ENCODE peak calls at places on chromosomes 5 and 9, in eight cellular contexts. One of them, this sample, is unnamed.

GRCh38 chr9:99753436-99753835 is 68.2 kb upstream of the NR4A3 start:
- DNase-seq in mammary epithelial cell: peak; percentile 80
- DNase-seq in cardiac fibroblast: no peak
- DNase-seq in right lobe of liver: no peak
- DNase-seq in fibroblast of lung: no peak
- DNase-seq in epithelial cell of esophagus: peak; percentile 83
- DNase-seq in fibroblast of villous mesenchyme: no peak
- DNase-seq in HFF-Myc: no peak
- DNase-seq in this sample: no peak

GRCh38 chr5:67720162-67720772 is 495.3 kb upstream of the PIK3R1 start:
- DNase-seq in mammary epithelial cell: no peak
- DNase-seq in cardiac fibroblast: no peak
- DNase-seq in right lobe of liver: no peak
- DNase-seq in fibroblast of lung: no peak
- DNase-seq in epithelial cell of esophagus: no peak
- DNase-seq in fibroblast of villous mesenchyme: no peak
- DNase-seq in HFF-Myc: no peak
- DNase-seq in this sample: no peak

GRCh38 chr5:170302729-170303501 is 5.3 kb upstream of the LCP2 start:
- DNase-seq in mammary epithelial cell: no peak
- DNase-seq in cardiac fibroblast: no peak
- DNase-seq in right lobe of liver: peak; percentile 60
- DNase-seq in fibroblast of lung: no peak
- DNase-seq in epithelial cell of esophagus: no peak
- DNase-seq in fibroblast of villous mesenchyme: no peak
- DNase-seq in HFF-Myc: no peak
- DNase-seq in this sample: no peak

GRCh38 chr9:113343732-113344231 is 3.7 kb upstream of the WDR31 start:
- DNase-seq in mammary epithelial cell: no peak
- DNase-seq in cardiac fibroblast: peak; percentile 25
- DNase-seq in right lobe of liver: peak; percentile 62
- DNase-seq in fibroblast of lung: peak; percentile 50
- DNase-seq in epithelial cell of esophagus: peak; percentile 8
- DNase-seq in fibroblast of villous mesenchyme: peak; percentile 79
- DNase-seq in HFF-Myc: peak; percentile 32
- DNase-seq in this sample: no peak

GRCh38 chr9:34079181-34079580 is 30.5 kb upstream of the UBAP2 start:
- DNase-seq in mammary epithelial cell: peak; percentile 82
- DNase-seq in cardiac fibroblast: peak; percentile 59
- DNase-seq in right lobe of liver: no peak
- DNase-seq in fibroblast of lung: peak; percentile 11
- DNase-seq in epithelial cell of esophagus: peak; percentile 91
- DNase-seq in fibroblast of villous mesenchyme: no peak
- DNase-seq in HFF-Myc: no peak
- DNase-seq in this sample: no peak

GRCh38 chr5:135486679-135487395 is 34.7 kb upstream of the TIFAB start:
- DNase-seq in mammary epithelial cell: no peak
- DNase-seq in cardiac fibroblast: no peak
- DNase-seq in right lobe of liver: no peak
- DNase-seq in fibroblast of lung: no peak
- DNase-seq in epithelial cell of esophagus: no peak
- DNase-seq in fibroblast of villous mesenchyme: no peak
- DNase-seq in HFF-Myc: no peak
- DNase-seq in this sample: no peak

GRCh38 chr5:62273691-62274090 is 32.3 kb upstream of the KIF2A start:
- DNase-seq in mammary epithelial cell: no peak
- DNase-seq in cardiac fibroblast: no peak
- DNase-seq in right lobe of liver: no peak
- DNase-seq in fibroblast of lung: no peak
- DNase-seq in epithelial cell of esophagus: no peak
- DNase-seq in fibroblast of villous mesenchyme: no peak
- DNase-seq in HFF-Myc: no peak
- DNase-seq in this sample: no peak

GRCh38 chr9:3525088-3525835 is 539 bp downstream of the RFX3 start:
- DNase-seq in mammary epithelial cell: peak; percentile 6
- DNase-seq in cardiac fibroblast: peak; percentile 8
- DNase-seq in right lobe of liver: peak; percentile 43
- DNase-seq in fibroblast of lung: no peak
- DNase-seq in epithelial cell of esophagus: no peak
- DNase-seq in fibroblast of villous mesenchyme: peak; percentile 11
- DNase-seq in HFF-Myc: no peak
- DNase-seq in this sample: peak; percentile 43

GRCh38 chr5:157290156-157290980 is 24.4 kb downstream of the CYFIP2 start:
- DNase-seq in mammary epithelial cell: peak; percentile 17
- DNase-seq in cardiac fibroblast: peak; percentile 49
- DNase-seq in right lobe of liver: no peak
- DNase-seq in fibroblast of lung: no peak
- DNase-seq in epithelial cell of esophagus: peak; percentile 47
- DNase-seq in fibroblast of villous mesenchyme: peak; percentile 68
- DNase-seq in HFF-Myc: no peak
- DNase-seq in this sample: no peak

GRCh38 chr5:136329791-136330190 is 35.6 kb downstream of the TRPC7 start:
- DNase-seq in mammary epithelial cell: no peak
- DNase-seq in cardiac fibroblast: no peak
- DNase-seq in right lobe of liver: no peak
- DNase-seq in fibroblast of lung: no peak
- DNase-seq in epithelial cell of esophagus: no peak
- DNase-seq in fibroblast of villous mesenchyme: no peak
- DNase-seq in HFF-Myc: no peak
- DNase-seq in this sample: no peak

DNA sequence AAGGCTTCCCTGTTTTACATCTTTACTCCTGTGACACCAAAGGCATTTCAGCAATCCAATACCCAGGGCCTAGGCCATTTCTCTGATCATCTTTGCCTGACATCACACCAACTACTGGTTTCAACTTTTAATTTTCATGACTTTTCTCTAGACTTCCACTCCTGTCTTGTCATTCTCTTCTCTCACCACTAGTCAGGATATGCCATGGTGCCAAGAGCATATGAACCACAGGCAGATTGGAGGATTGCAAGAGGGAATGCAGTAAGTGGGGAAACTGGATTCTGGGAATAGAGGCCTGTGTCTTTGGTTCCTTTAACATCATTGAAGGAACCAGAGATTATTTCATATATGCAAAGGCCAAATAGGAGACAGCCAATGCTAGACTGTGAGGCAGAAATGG is 69.3 kb downstream of the ANKRD31 start:
- DNase-seq in mammary epithelial cell: peak; percentile 6
- DNase-seq in cardiac fibroblast: peak; percentile 10
- DNase-seq in right lobe of liver: no peak
- DNase-seq in fibroblast of lung: no peak
- DNase-seq in epithelial cell of esophagus: peak; percentile 19
- DNase-seq in fibroblast of villous mesenchyme: peak; percentile 3
- DNase-seq in HFF-Myc: no peak
- DNase-seq in this sample: no peak
- TF ChIP-seq CTCF in mammary epithelial cell: peak; percentile 38
- TF ChIP-seq CTCF in cardiac fibroblast: peak; percentile 29
- TF ChIP-seq CTCF in right lobe of liver: no peak
- TF ChIP-seq CTCF in fibroblast of lung: peak; percentile 21
- TF ChIP-seq CTCF in epithelial cell of esophagus: peak; percentile 39
- TF ChIP-seq CTCF in fibroblast of villous mesenchyme: peak; percentile 48
- TF ChIP-seq CTCF in HFF-Myc: peak; percentile 32
- TF ChIP-seq CTCF in this sample: peak; percentile 69

GRCh38 chr5:56951131-56951945 is 585 bp downstream of the MIER3 start:
- DNase-seq in mammary epithelial cell: peak; percentile 9
- DNase-seq in cardiac fibroblast: peak; percentile 9
- DNase-seq in right lobe of liver: peak; percentile 40
- DNase-seq in fibroblast of lung: no peak
- DNase-seq in epithelial cell of esophagus: peak; percentile 3
- DNase-seq in fibroblast of villous mesenchyme: peak; percentile 7
- DNase-seq in HFF-Myc: no peak
- DNase-seq in this sample: peak; percentile 62
- TF ChIP-seq CTCF in mammary epithelial cell: no peak
- TF ChIP-seq CTCF in cardiac fibroblast: no peak
- TF ChIP-seq CTCF in right lobe of liver: no peak
- TF ChIP-seq CTCF in fibroblast of lung: no peak
- TF ChIP-seq CTCF in epithelial cell of esophagus: no peak
- TF ChIP-seq CTCF in fibroblast of villous mesenchyme: no peak
- TF ChIP-seq CTCF in HFF-Myc: no peak
- TF ChIP-seq CTCF in this sample: no peak

GRCh38 chr5:146395233-146395632 is 51.9 kb upstream of the TCERG1 start:
- DNase-seq in mammary epithelial cell: no peak
- DNase-seq in cardiac fibroblast: no peak
- DNase-seq in right lobe of liver: no peak
- DNase-seq in fibroblast of lung: no peak
- DNase-seq in epithelial cell of esophagus: no peak
- DNase-seq in fibroblast of villous mesenchyme: no peak
- DNase-seq in HFF-Myc: no peak
- DNase-seq in this sample: no peak

GRCh38 chr5:146388418-146388817 is 49.8 kb downstream of the POU4F3 start:
- DNase-seq in mammary epithelial cell: no peak
- DNase-seq in cardiac fibroblast: peak; percentile 45
- DNase-seq in right lobe of liver: no peak
- DNase-seq in fibroblast of lung: no peak
- DNase-seq in epithelial cell of esophagus: no peak
- DNase-seq in fibroblast of villous mesenchyme: no peak
- DNase-seq in HFF-Myc: no peak
- DNase-seq in this sample: no peak

GRCh38 chr5:146394486-146394885 is 52.6 kb upstream of the TCERG1 start:
- DNase-seq in mammary epithelial cell: no peak
- DNase-seq in cardiac fibroblast: no peak
- DNase-seq in right lobe of liver: no peak
- DNase-seq in fibroblast of lung: no peak
- DNase-seq in epithelial cell of esophagus: no peak
- DNase-seq in fibroblast of villous mesenchyme: no peak
- DNase-seq in HFF-Myc: no peak
- DNase-seq in this sample: no peak

GRCh38 chr5:146390469-146390868 is 51.8 kb downstream of the POU4F3 start:
- DNase-seq in mammary epithelial cell: no peak
- DNase-seq in cardiac fibroblast: no peak
- DNase-seq in right lobe of liver: no peak
- DNase-seq in fibroblast of lung: no peak
- DNase-seq in epithelial cell of esophagus: no peak
- DNase-seq in fibroblast of villous mesenchyme: no peak
- DNase-seq in HFF-Myc: no peak
- DNase-seq in this sample: peak; percentile 22
- TF ChIP-seq CTCF in mammary epithelial cell: no peak
- TF ChIP-seq CTCF in cardiac fibroblast: peak; percentile 19
- TF ChIP-seq CTCF in right lobe of liver: no peak
- TF ChIP-seq CTCF in fibroblast of lung: no peak
- TF ChIP-seq CTCF in epithelial cell of esophagus: no peak
- TF ChIP-seq CTCF in fibroblast of villous mesenchyme: peak; percentile 19
- TF ChIP-seq CTCF in HFF-Myc: peak; percentile 35
- TF ChIP-seq CTCF in this sample: peak; percentile 37

GRCh38 chr5:92908952-92909351 is 672.1 kb downstream of the NR2F1-AS1 start:
- DNase-seq in mammary epithelial cell: no peak
- DNase-seq in cardiac fibroblast: no peak
- DNase-seq in right lobe of liver: no peak
- DNase-seq in fibroblast of lung: no peak
- DNase-seq in epithelial cell of esophagus: no peak
- DNase-seq in fibroblast of villous mesenchyme: no peak
- DNase-seq in HFF-Myc: no peak
- DNase-seq in this sample: no peak

GRCh38 chr5:92911851-92912250 is 669.2 kb downstream of the NR2F1-AS1 start:
- DNase-seq in mammary epithelial cell: no peak
- DNase-seq in cardiac fibroblast: no peak
- DNase-seq in right lobe of liver: no peak
- DNase-seq in fibroblast of lung: no peak
- DNase-seq in epithelial cell of esophagus: no peak
- DNase-seq in fibroblast of villous mesenchyme: no peak
- DNase-seq in HFF-Myc: no peak
- DNase-seq in this sample: no peak

GRCh38 chr5:92911293-92911692 is 669.7 kb downstream of the NR2F1-AS1 start:
- DNase-seq in mammary epithelial cell: no peak
- DNase-seq in cardiac fibroblast: no peak
- DNase-seq in right lobe of liver: no peak
- DNase-seq in fibroblast of lung: no peak
- DNase-seq in epithelial cell of esophagus: no peak
- DNase-seq in fibroblast of villous mesenchyme: no peak
- DNase-seq in HFF-Myc: no peak
- DNase-seq in this sample: no peak

GRCh38 chr5:92907914-92908606 is 673.0 kb downstream of the NR2F1-AS1 start:
- DNase-seq in mammary epithelial cell: no peak
- DNase-seq in cardiac fibroblast: peak; percentile 73
- DNase-seq in right lobe of liver: no peak
- DNase-seq in fibroblast of lung: peak; percentile 80
- DNase-seq in epithelial cell of esophagus: no peak
- DNase-seq in fibroblast of villous mesenchyme: peak; percentile 85
- DNase-seq in HFF-Myc: peak; percentile 66
- DNase-seq in this sample: no peak

DNA sequence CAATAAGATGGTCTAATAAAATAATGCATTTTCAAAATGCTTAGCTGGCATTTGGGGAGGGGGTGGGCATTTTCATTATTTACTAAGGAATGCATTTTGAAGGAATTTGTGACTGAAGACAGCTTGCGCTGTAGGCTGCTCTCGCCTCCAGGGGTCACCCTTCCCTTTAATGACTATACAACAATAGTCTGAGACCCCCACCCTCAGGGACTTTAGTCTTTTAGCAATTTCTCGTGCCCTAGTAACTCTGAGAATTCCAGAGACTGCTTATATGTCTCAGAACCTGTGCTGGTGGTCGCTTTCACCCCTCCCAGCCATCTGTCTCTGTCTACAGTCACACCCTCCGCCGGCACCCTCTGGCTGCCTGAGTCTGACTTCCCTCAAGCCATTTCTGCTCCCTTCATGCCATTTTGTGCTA is 671.5 kb downstream of the NR2F1-AS1 start:
- DNase-seq in mammary epithelial cell: no peak
- DNase-seq in cardiac fibroblast: no peak
- DNase-seq in right lobe of liver: no peak
- DNase-seq in fibroblast of lung: peak; percentile 31
- DNase-seq in epithelial cell of esophagus: no peak
- DNase-seq in fibroblast of villous mesenchyme: no peak
- DNase-seq in HFF-Myc: no peak
- DNase-seq in this sample: peak; percentile 53
- TF ChIP-seq CTCF in mammary epithelial cell: peak; percentile 43
- TF ChIP-seq CTCF in cardiac fibroblast: peak; percentile 53
- TF ChIP-seq CTCF in right lobe of liver: peak; percentile 19
- TF ChIP-seq CTCF in fibroblast of lung: peak; percentile 69
- TF ChIP-seq CTCF in epithelial cell of esophagus: peak; percentile 48
- TF ChIP-seq CTCF in fibroblast of villous mesenchyme: peak; percentile 56
- TF ChIP-seq CTCF in HFF-Myc: peak; percentile 67
- TF ChIP-seq CTCF in this sample: peak; percentile 70